ENCODE peak calls at places on chromosome 10, in eight cellular contexts. One of them, this sample, is unnamed.

GRCh38 chr10:84825330-84825729 is 496.9 kb downstream of the CCSER2 start:
- DNase-seq in AG10803: peak; percentile 32
- DNase-seq in activated T-helper 1 cell treated with Interleukin-2 at 50 U/mL for 16 hours: no peak
- DNase-seq in retina: no peak
- DNase-seq in NCI-H1092 treated with DMSO at 0.1 percent for 48 hours: no peak
- DNase-seq in T-cell: no peak
- DNase-seq in SK-N-MC: no peak
- DNase-seq in AG09309: no peak
- DNase-seq in this sample: no peak

GRCh38 chr10:100913470-100913865 is 705 bp downstream of the SLF2 start:
- DNase-seq in AG10803: no peak
- DNase-seq in activated T-helper 1 cell treated with Interleukin-2 at 50 U/mL for 16 hours: no peak
- DNase-seq in retina: no peak
- DNase-seq in NCI-H1092 treated with DMSO at 0.1 percent for 48 hours: no peak
- DNase-seq in T-cell: peak; percentile 12
- DNase-seq in SK-N-MC: no peak
- DNase-seq in AG09309: no peak
- DNase-seq in this sample: no peak

GRCh38 chr10:13386021-13386420 is 37.9 kb upstream of the SEPHS1 start:
- DNase-seq in AG10803: no peak
- DNase-seq in activated T-helper 1 cell treated with Interleukin-2 at 50 U/mL for 16 hours: no peak
- DNase-seq in retina: no peak
- DNase-seq in NCI-H1092 treated with DMSO at 0.1 percent for 48 hours: no peak
- DNase-seq in T-cell: no peak
- DNase-seq in SK-N-MC: no peak
- DNase-seq in AG09309: no peak
- DNase-seq in this sample: no peak

GRCh38 chr10:31083765-31084184 is 52.1 kb upstream of the ZNF438 start:
- DNase-seq in AG10803: peak; percentile 48
- DNase-seq in activated T-helper 1 cell treated with Interleukin-2 at 50 U/mL for 16 hours: peak; percentile 2
- DNase-seq in retina: peak; percentile 28
- DNase-seq in NCI-H1092 treated with DMSO at 0.1 percent for 48 hours: peak; percentile 51
- DNase-seq in T-cell: peak; percentile 15
- DNase-seq in SK-N-MC: no peak
- DNase-seq in AG09309: no peak
- DNase-seq in this sample: no peak

GRCh38 chr10:111956841-111957240 is 226.7 kb downstream of the GPAM start:
- DNase-seq in AG10803: no peak
- DNase-seq in activated T-helper 1 cell treated with Interleukin-2 at 50 U/mL for 16 hours: no peak
- DNase-seq in retina: no peak
- DNase-seq in NCI-H1092 treated with DMSO at 0.1 percent for 48 hours: no peak
- DNase-seq in T-cell: no peak
- DNase-seq in SK-N-MC: no peak
- DNase-seq in AG09309: no peak
- DNase-seq in this sample: no peak

GRCh38 chr10:67772894-67773511 is 65.0 kb downstream of the DNAJC12 start:
- DNase-seq in AG10803: no peak
- DNase-seq in activated T-helper 1 cell treated with Interleukin-2 at 50 U/mL for 16 hours: no peak
- DNase-seq in retina: no peak
- DNase-seq in NCI-H1092 treated with DMSO at 0.1 percent for 48 hours: no peak
- DNase-seq in T-cell: no peak
- DNase-seq in SK-N-MC: no peak
- DNase-seq in AG09309: no peak
- DNase-seq in this sample: no peak

GRCh38 chr10:35268791-35269257 is 67.5 kb upstream of the CCNY start:
- DNase-seq in AG10803: no peak
- DNase-seq in activated T-helper 1 cell treated with Interleukin-2 at 50 U/mL for 16 hours: no peak
- DNase-seq in retina: no peak
- DNase-seq in NCI-H1092 treated with DMSO at 0.1 percent for 48 hours: no peak
- DNase-seq in T-cell: no peak
- DNase-seq in SK-N-MC: peak; percentile 87
- DNase-seq in AG09309: no peak
- DNase-seq in this sample: no peak

GRCh38 chr10:91632671-91633550 is at the start of gene PPP1R3C:
- DNase-seq in AG10803: peak; percentile 96
- DNase-seq in activated T-helper 1 cell treated with Interleukin-2 at 50 U/mL for 16 hours: no peak
- DNase-seq in retina: peak; percentile 96
- DNase-seq in NCI-H1092 treated with DMSO at 0.1 percent for 48 hours: peak; percentile 83
- DNase-seq in T-cell: no peak
- DNase-seq in SK-N-MC: no peak
- DNase-seq in AG09309: peak; percentile 73
- DNase-seq in this sample: no peak

GRCh38 chr10:31352436-31353226 is 33.6 kb downstream of the ZEB1 start:
- DNase-seq in AG10803: no peak
- DNase-seq in activated T-helper 1 cell treated with Interleukin-2 at 50 U/mL for 16 hours: no peak
- DNase-seq in retina: no peak
- DNase-seq in NCI-H1092 treated with DMSO at 0.1 percent for 48 hours: no peak
- DNase-seq in T-cell: no peak
- DNase-seq in SK-N-MC: no peak
- DNase-seq in AG09309: no peak
- DNase-seq in this sample: no peak

GRCh38 chr10:98378722-98379121 is 36.3 kb downstream of the PYROXD2 start:
- DNase-seq in AG10803: no peak
- DNase-seq in activated T-helper 1 cell treated with Interleukin-2 at 50 U/mL for 16 hours: no peak
- DNase-seq in retina: no peak
- DNase-seq in NCI-H1092 treated with DMSO at 0.1 percent for 48 hours: no peak
- DNase-seq in T-cell: no peak
- DNase-seq in SK-N-MC: no peak
- DNase-seq in AG09309: no peak
- DNase-seq in this sample: no peak

GRCh38 chr10:60254776-60255175 is 134.9 kb downstream of the ANK3 start:
- DNase-seq in AG10803: no peak
- DNase-seq in activated T-helper 1 cell treated with Interleukin-2 at 50 U/mL for 16 hours: no peak
- DNase-seq in retina: no peak
- DNase-seq in NCI-H1092 treated with DMSO at 0.1 percent for 48 hours: no peak
- DNase-seq in T-cell: no peak
- DNase-seq in SK-N-MC: no peak
- DNase-seq in AG09309: no peak
- DNase-seq in this sample: no peak

GRCh38 chr10:117260094-117260493 is 19.2 kb downstream of the SLC18A2 start:
- DNase-seq in AG10803: no peak
- DNase-seq in activated T-helper 1 cell treated with Interleukin-2 at 50 U/mL for 16 hours: no peak
- DNase-seq in retina: no peak
- DNase-seq in NCI-H1092 treated with DMSO at 0.1 percent for 48 hours: no peak
- DNase-seq in T-cell: no peak
- DNase-seq in SK-N-MC: no peak
- DNase-seq in AG09309: no peak
- DNase-seq in this sample: no peak

GRCh38 chr10:71127019-71127534 is 85.3 kb upstream of the UNC5B start:
- DNase-seq in AG10803: no peak
- DNase-seq in activated T-helper 1 cell treated with Interleukin-2 at 50 U/mL for 16 hours: no peak
- DNase-seq in retina: peak; percentile 51
- DNase-seq in NCI-H1092 treated with DMSO at 0.1 percent for 48 hours: no peak
- DNase-seq in T-cell: no peak
- DNase-seq in SK-N-MC: no peak
- DNase-seq in AG09309: no peak
- DNase-seq in this sample: no peak

GRCh38 chr10:48976208-48976607 is 36.6 kb upstream of the LRRC18 start:
- DNase-seq in AG10803: peak; percentile 26
- DNase-seq in activated T-helper 1 cell treated with Interleukin-2 at 50 U/mL for 16 hours: no peak
- DNase-seq in retina: no peak
- DNase-seq in NCI-H1092 treated with DMSO at 0.1 percent for 48 hours: no peak
- DNase-seq in T-cell: no peak
- DNase-seq in SK-N-MC: no peak
- DNase-seq in AG09309: no peak
- DNase-seq in this sample: no peak

GRCh38 chr10:24208661-24209420 is at the start of gene KIAA1217:
- DNase-seq in AG10803: peak; percentile 31
- DNase-seq in activated T-helper 1 cell treated with Interleukin-2 at 50 U/mL for 16 hours: no peak
- DNase-seq in retina: peak; percentile 80
- DNase-seq in NCI-H1092 treated with DMSO at 0.1 percent for 48 hours: no peak
- DNase-seq in T-cell: no peak
- DNase-seq in SK-N-MC: no peak
- DNase-seq in AG09309: no peak
- DNase-seq in this sample: no peak

GRCh38 chr10:29409241-29410051 is 120.6 kb downstream of the LYZL1 start:
- DNase-seq in AG10803: peak; percentile 67
- DNase-seq in activated T-helper 1 cell treated with Interleukin-2 at 50 U/mL for 16 hours: peak; percentile 18
- DNase-seq in retina: peak; percentile 93
- DNase-seq in NCI-H1092 treated with DMSO at 0.1 percent for 48 hours: peak; percentile 63
- DNase-seq in T-cell: no peak
- DNase-seq in SK-N-MC: no peak
- DNase-seq in AG09309: peak; percentile 14
- DNase-seq in this sample: peak; percentile 18

GRCh38 chr10:84590794-84591193 is 262.4 kb downstream of the CCSER2 start:
- DNase-seq in AG10803: no peak
- DNase-seq in activated T-helper 1 cell treated with Interleukin-2 at 50 U/mL for 16 hours: no peak
- DNase-seq in retina: no peak
- DNase-seq in NCI-H1092 treated with DMSO at 0.1 percent for 48 hours: peak; percentile 98
- DNase-seq in T-cell: no peak
- DNase-seq in SK-N-MC: no peak
- DNase-seq in AG09309: no peak
- DNase-seq in this sample: no peak

GRCh38 chr10:68924593-68924992 is 23.5 kb downstream of the DDX50 start:
- DNase-seq in AG10803: no peak
- DNase-seq in activated T-helper 1 cell treated with Interleukin-2 at 50 U/mL for 16 hours: no peak
- DNase-seq in retina: no peak
- DNase-seq in NCI-H1092 treated with DMSO at 0.1 percent for 48 hours: no peak
- DNase-seq in T-cell: no peak
- DNase-seq in SK-N-MC: no peak
- DNase-seq in AG09309: no peak
- DNase-seq in this sample: no peak

GRCh38 chr10:114259825-114260224 is 20.8 kb downstream of the VWA2 start:
- DNase-seq in AG10803: peak; percentile 86
- DNase-seq in activated T-helper 1 cell treated with Interleukin-2 at 50 U/mL for 16 hours: no peak
- DNase-seq in retina: no peak
- DNase-seq in NCI-H1092 treated with DMSO at 0.1 percent for 48 hours: no peak
- DNase-seq in T-cell: no peak
- DNase-seq in SK-N-MC: no peak
- DNase-seq in AG09309: peak; percentile 32
- DNase-seq in this sample: no peak

GRCh38 chr10:28663576-28664368 is 13.5 kb upstream of the BAMBI start:
- DNase-seq in AG10803: peak; percentile 83
- DNase-seq in activated T-helper 1 cell treated with Interleukin-2 at 50 U/mL for 16 hours: peak; percentile 42
- DNase-seq in retina: peak; percentile 83
- DNase-seq in NCI-H1092 treated with DMSO at 0.1 percent for 48 hours: peak; percentile 69
- DNase-seq in T-cell: peak; percentile 36
- DNase-seq in SK-N-MC: no peak
- DNase-seq in AG09309: peak; percentile 56
- DNase-seq in this sample: peak; percentile 63

GRCh38 chr10:46225597-46225996 is 61.2 kb upstream of the ANTXRL start:
- DNase-seq in AG10803: no peak
- DNase-seq in activated T-helper 1 cell treated with Interleukin-2 at 50 U/mL for 16 hours: no peak
- DNase-seq in retina: no peak
- DNase-seq in NCI-H1092 treated with DMSO at 0.1 percent for 48 hours: no peak
- DNase-seq in T-cell: no peak
- DNase-seq in SK-N-MC: no peak
- DNase-seq in AG09309: no peak
- DNase-seq in this sample: no peak

GRCh38 chr10:100788027-100788900 is 42.9 kb downstream of the PAX2 start:
- DNase-seq in AG10803: no peak
- DNase-seq in activated T-helper 1 cell treated with Interleukin-2 at 50 U/mL for 16 hours: no peak
- DNase-seq in retina: peak; percentile 27
- DNase-seq in NCI-H1092 treated with DMSO at 0.1 percent for 48 hours: no peak
- DNase-seq in T-cell: no peak
- DNase-seq in SK-N-MC: no peak
- DNase-seq in AG09309: no peak
- DNase-seq in this sample: no peak

GRCh38 chr10:3873728-3874461 is 88.9 kb upstream of the KLF6 start:
- DNase-seq in AG10803: peak; percentile 79
- DNase-seq in activated T-helper 1 cell treated with Interleukin-2 at 50 U/mL for 16 hours: no peak
- DNase-seq in retina: no peak
- DNase-seq in NCI-H1092 treated with DMSO at 0.1 percent for 48 hours: peak; percentile 1
- DNase-seq in T-cell: peak; percentile 42
- DNase-seq in SK-N-MC: peak; percentile 10
- DNase-seq in AG09309: no peak
- DNase-seq in this sample: peak; percentile 91

GRCh38 chr10:12984165-12984747 is 17.3 kb downstream of the CCDC3 start:
- DNase-seq in AG10803: no peak
- DNase-seq in activated T-helper 1 cell treated with Interleukin-2 at 50 U/mL for 16 hours: no peak
- DNase-seq in retina: no peak
- DNase-seq in NCI-H1092 treated with DMSO at 0.1 percent for 48 hours: no peak
- DNase-seq in T-cell: no peak
- DNase-seq in SK-N-MC: no peak
- DNase-seq in AG09309: no peak
- DNase-seq in this sample: no peak

GRCh38 chr10:124259139-124259825 is 159.4 kb downstream of the OAT start:
- DNase-seq in AG10803: no peak
- DNase-seq in activated T-helper 1 cell treated with Interleukin-2 at 50 U/mL for 16 hours: no peak
- DNase-seq in retina: no peak
- DNase-seq in NCI-H1092 treated with DMSO at 0.1 percent for 48 hours: no peak
- DNase-seq in T-cell: no peak
- DNase-seq in SK-N-MC: no peak
- DNase-seq in AG09309: no peak
- DNase-seq in this sample: no peak

GRCh38 chr10:32958085-32958991 is at the start of gene ITGB1:
- DNase-seq in AG10803: peak; percentile 96
- DNase-seq in activated T-helper 1 cell treated with Interleukin-2 at 50 U/mL for 16 hours: peak; percentile 79
- DNase-seq in retina: peak; percentile 97
- DNase-seq in NCI-H1092 treated with DMSO at 0.1 percent for 48 hours: peak; percentile 88
- DNase-seq in T-cell: peak; percentile 68
- DNase-seq in SK-N-MC: no peak
- DNase-seq in AG09309: peak; percentile 78
- DNase-seq in this sample: peak; percentile 76

GRCh38 chr10:130463876-130464360 is 327.7 kb downstream of the GLRX3 start:
- DNase-seq in AG10803: no peak
- DNase-seq in activated T-helper 1 cell treated with Interleukin-2 at 50 U/mL for 16 hours: no peak
- DNase-seq in retina: no peak
- DNase-seq in NCI-H1092 treated with DMSO at 0.1 percent for 48 hours: no peak
- DNase-seq in T-cell: no peak
- DNase-seq in SK-N-MC: no peak
- DNase-seq in AG09309: no peak
- DNase-seq in this sample: no peak

GRCh38 chr10:44724415-44725174 is 186.5 kb upstream of the TMEM72 start:
- DNase-seq in AG10803: peak; percentile 71
- DNase-seq in activated T-helper 1 cell treated with Interleukin-2 at 50 U/mL for 16 hours: no peak
- DNase-seq in retina: no peak
- DNase-seq in NCI-H1092 treated with DMSO at 0.1 percent for 48 hours: no peak
- DNase-seq in T-cell: no peak
- DNase-seq in SK-N-MC: no peak
- DNase-seq in AG09309: no peak
- DNase-seq in this sample: peak; percentile 79

GRCh38 chr10:130807096-130807495 is 504.4 kb downstream of the TCERG1L start:
- DNase-seq in AG10803: no peak
- DNase-seq in activated T-helper 1 cell treated with Interleukin-2 at 50 U/mL for 16 hours: no peak
- DNase-seq in retina: no peak
- DNase-seq in NCI-H1092 treated with DMSO at 0.1 percent for 48 hours: no peak
- DNase-seq in T-cell: no peak
- DNase-seq in SK-N-MC: no peak
- DNase-seq in AG09309: no peak
- DNase-seq in this sample: no peak

GRCh38 chr10:131852161-131852822 is 48.5 kb upstream of the PPP2R2D start:
- DNase-seq in AG10803: no peak
- DNase-seq in activated T-helper 1 cell treated with Interleukin-2 at 50 U/mL for 16 hours: no peak
- DNase-seq in retina: no peak
- DNase-seq in NCI-H1092 treated with DMSO at 0.1 percent for 48 hours: no peak
- DNase-seq in T-cell: no peak
- DNase-seq in SK-N-MC: no peak
- DNase-seq in AG09309: no peak
- DNase-seq in this sample: no peak

GRCh38 chr10:97612386-97612785 is 20.9 kb downstream of the MORN4 start:
- DNase-seq in AG10803: peak; percentile 55
- DNase-seq in activated T-helper 1 cell treated with Interleukin-2 at 50 U/mL for 16 hours: no peak
- DNase-seq in retina: no peak
- DNase-seq in NCI-H1092 treated with DMSO at 0.1 percent for 48 hours: no peak
- DNase-seq in T-cell: no peak
- DNase-seq in SK-N-MC: no peak
- DNase-seq in AG09309: no peak
- DNase-seq in this sample: no peak

GRCh38 chr10:67011480-67011879 is 85.6 kb downstream of the LRRTM3 start:
- DNase-seq in AG10803: no peak
- DNase-seq in activated T-helper 1 cell treated with Interleukin-2 at 50 U/mL for 16 hours: no peak
- DNase-seq in retina: no peak
- DNase-seq in NCI-H1092 treated with DMSO at 0.1 percent for 48 hours: no peak
- DNase-seq in T-cell: no peak
- DNase-seq in SK-N-MC: no peak
- DNase-seq in AG09309: no peak
- DNase-seq in this sample: no peak

GRCh38 chr10:69089638-69090599 is 2.0 kb downstream of the SRGN start:
- DNase-seq in AG10803: no peak
- DNase-seq in activated T-helper 1 cell treated with Interleukin-2 at 50 U/mL for 16 hours: peak; percentile 50
- DNase-seq in retina: no peak
- DNase-seq in NCI-H1092 treated with DMSO at 0.1 percent for 48 hours: no peak
- DNase-seq in T-cell: peak; percentile 90
- DNase-seq in SK-N-MC: no peak
- DNase-seq in AG09309: no peak
- DNase-seq in this sample: peak; percentile 74

GRCh38 chr10:129760416-129760815 is 203.7 kb downstream of the EBF3 start:
- DNase-seq in AG10803: no peak
- DNase-seq in activated T-helper 1 cell treated with Interleukin-2 at 50 U/mL for 16 hours: no peak
- DNase-seq in retina: no peak
- DNase-seq in NCI-H1092 treated with DMSO at 0.1 percent for 48 hours: no peak
- DNase-seq in T-cell: no peak
- DNase-seq in SK-N-MC: no peak
- DNase-seq in AG09309: no peak
- DNase-seq in this sample: no peak

This sample was measured in T-helper 2 cell.